ENCODE peak calls at places on chromosomes 12 and 14, in six cellular contexts. One of them, this sample, is unnamed.

GRCh38 chr12:47773062-47773857 is at the start of gene SLC48A1:
- DNase-seq in left ventricle myocardium inferior: peak; percentile 80
- DNase-seq in right lobe of liver: peak; percentile 86
- DNase-seq in tibial nerve: no peak
- DNase-seq in substantia nigra: peak; percentile 46
- DNase-seq in psoas muscle: peak; percentile 88
- DNase-seq in this sample: no peak

GRCh38 chr12:125092108-125092871 is 27.1 kb downstream of the AACS start:
- DNase-seq in substantia nigra: no peak
- DNase-seq in tibial nerve: no peak
- DNase-seq in psoas muscle: no peak
- DNase-seq in right lobe of liver: no peak
- DNase-seq in left ventricle myocardium inferior: peak; percentile 34
- DNase-seq in this sample: no peak

GRCh38 chr14:22836301-22837058 is at the start of gene MMP14:
- DNase-seq in right lobe of liver: peak; percentile 65
- DNase-seq in tibial nerve: peak; percentile 80
- DNase-seq in substantia nigra: no peak
- DNase-seq in psoas muscle: peak; percentile 84
- DNase-seq in left ventricle myocardium inferior: peak; percentile 73
- DNase-seq in this sample: no peak

GRCh38 chr12:2129076-2129475 is 76.3 kb downstream of the CACNA1C start:
- DNase-seq in psoas muscle: no peak
- DNase-seq in tibial nerve: no peak
- DNase-seq in left ventricle myocardium inferior: no peak
- DNase-seq in substantia nigra: no peak
- DNase-seq in right lobe of liver: no peak
- DNase-seq in this sample: no peak

GRCh38 chr12:124993568-124994434 is at the start of gene BRI3BP:
- DNase-seq in psoas muscle: peak; percentile 74
- DNase-seq in substantia nigra: no peak
- DNase-seq in left ventricle myocardium inferior: peak; percentile 73
- DNase-seq in right lobe of liver: peak; percentile 81
- DNase-seq in tibial nerve: no peak
- DNase-seq in this sample: no peak

GRCh38 chr12:40149673-40150260 is 43.9 kb upstream of the SLC2A13 start:
- DNase-seq in right lobe of liver: no peak
- DNase-seq in psoas muscle: no peak
- DNase-seq in tibial nerve: no peak
- DNase-seq in substantia nigra: no peak
- DNase-seq in left ventricle myocardium inferior: no peak
- DNase-seq in this sample: no peak

GRCh38 chr12:45779936-45780335 is 50.4 kb downstream of the ARID2 start:
- DNase-seq in right lobe of liver: no peak
- DNase-seq in psoas muscle: no peak
- DNase-seq in tibial nerve: no peak
- DNase-seq in substantia nigra: no peak
- DNase-seq in left ventricle myocardium inferior: no peak
- DNase-seq in this sample: no peak

GRCh38 chr14:75430526-75430925 is 2.7 kb downstream of the JDP2 start:
- DNase-seq in right lobe of liver: no peak
- DNase-seq in tibial nerve: peak; percentile 36
- DNase-seq in psoas muscle: peak; percentile 81
- DNase-seq in left ventricle myocardium inferior: peak; percentile 38
- DNase-seq in substantia nigra: no peak
- DNase-seq in this sample: no peak

GRCh38 chr14:88518592-88519512 is 36.0 kb downstream of the PTPN21 start:
- DNase-seq in tibial nerve: no peak
- DNase-seq in substantia nigra: no peak
- DNase-seq in left ventricle myocardium inferior: no peak
- DNase-seq in psoas muscle: no peak
- DNase-seq in right lobe of liver: no peak
- DNase-seq in this sample: no peak

GRCh38 chr12:47651368-47652254 is 54.2 kb downstream of the RPAP3 start:
- DNase-seq in tibial nerve: peak; percentile 25
- DNase-seq in psoas muscle: peak; percentile 62
- DNase-seq in left ventricle myocardium inferior: peak; percentile 31
- DNase-seq in substantia nigra: no peak
- DNase-seq in right lobe of liver: peak; percentile 53
- DNase-seq in this sample: no peak

GRCh38 chr12:93039062-93039461 is 110.0 kb upstream of the EEA1 start:
- DNase-seq in substantia nigra: no peak
- DNase-seq in left ventricle myocardium inferior: no peak
- DNase-seq in right lobe of liver: no peak
- DNase-seq in tibial nerve: no peak
- DNase-seq in psoas muscle: no peak
- DNase-seq in this sample: no peak

GRCh38 chr12:76706761-76707160 is 57.2 kb upstream of the ZDHHC17 start:
- DNase-seq in substantia nigra: no peak
- DNase-seq in left ventricle myocardium inferior: no peak
- DNase-seq in tibial nerve: no peak
- DNase-seq in psoas muscle: no peak
- DNase-seq in right lobe of liver: no peak
- DNase-seq in this sample: no peak

GRCh38 chr12:9870311-9870866 is 1.2 kb upstream of the CLEC2B start:
- DNase-seq in substantia nigra: no peak
- DNase-seq in left ventricle myocardium inferior: no peak
- DNase-seq in tibial nerve: no peak
- DNase-seq in psoas muscle: no peak
- DNase-seq in right lobe of liver: peak; percentile 30
- DNase-seq in this sample: no peak

GRCh38 chr12:45051490-45052105 is 699 bp upstream of the DBX2 start:
- DNase-seq in left ventricle myocardium inferior: no peak
- DNase-seq in right lobe of liver: no peak
- DNase-seq in psoas muscle: no peak
- DNase-seq in tibial nerve: no peak
- DNase-seq in substantia nigra: no peak
- DNase-seq in this sample: no peak

GRCh38 chr14:23512156-23512555 is 39.4 kb downstream of the ZFHX2 start:
- DNase-seq in left ventricle myocardium inferior: no peak
- DNase-seq in substantia nigra: no peak
- DNase-seq in right lobe of liver: no peak
- DNase-seq in tibial nerve: no peak
- DNase-seq in psoas muscle: no peak
- DNase-seq in this sample: no peak

GRCh38 chr12:125983784-125984510 is 918.7 kb downstream of the AACS start:
- DNase-seq in tibial nerve: no peak
- DNase-seq in substantia nigra: no peak
- DNase-seq in right lobe of liver: peak; percentile 35
- DNase-seq in psoas muscle: no peak
- DNase-seq in left ventricle myocardium inferior: no peak
- DNase-seq in this sample: no peak

GRCh38 chr12:123936956-123937706 is 35.5 kb downstream of the CCDC92 start:
- DNase-seq in right lobe of liver: no peak
- DNase-seq in tibial nerve: no peak
- DNase-seq in psoas muscle: no peak
- DNase-seq in left ventricle myocardium inferior: no peak
- DNase-seq in substantia nigra: no peak
- DNase-seq in this sample: no peak

GRCh38 chr14:61444215-61444768 is 122.9 kb downstream of the PRKCH start:
- DNase-seq in right lobe of liver: peak; percentile 27
- DNase-seq in psoas muscle: no peak
- DNase-seq in substantia nigra: no peak
- DNase-seq in left ventricle myocardium inferior: no peak
- DNase-seq in tibial nerve: no peak
- DNase-seq in this sample: no peak

DNA sequence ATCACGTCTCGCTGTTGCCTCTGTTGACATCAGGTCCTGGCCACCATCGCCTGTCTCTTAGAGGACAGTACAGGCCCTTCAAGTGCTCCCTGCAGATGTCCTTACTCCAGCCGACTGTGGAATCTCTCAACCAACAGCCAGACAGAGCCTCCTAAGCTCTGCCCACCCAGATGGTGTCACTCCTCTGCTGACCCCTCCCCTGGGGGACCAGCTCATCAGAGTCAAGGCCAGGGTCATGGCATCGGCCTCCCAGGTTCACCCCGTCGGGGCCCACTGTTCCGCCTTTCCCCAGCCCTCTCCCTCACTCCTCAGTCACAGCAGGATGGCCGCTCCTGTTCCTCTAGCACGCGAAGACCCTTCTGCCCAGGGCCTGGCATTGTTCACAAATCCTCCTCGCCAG is 157.3 kb upstream of the TMEM132C start:
- DNase-seq in right lobe of liver: no peak
- DNase-seq in tibial nerve: no peak
- DNase-seq in psoas muscle: no peak
- DNase-seq in left ventricle myocardium inferior: no peak
- DNase-seq in substantia nigra: no peak
- DNase-seq in this sample: no peak
- H3K27ac ChIP-seq in right lobe of liver: no peak overlapping the region
- H3K27ac ChIP-seq in tibial nerve: no peak overlapping the region
- H3K27ac ChIP-seq in psoas muscle: no peak overlapping the region
- H3K27ac ChIP-seq in left ventricle myocardium inferior: no peak overlapping the region
- H3K27ac ChIP-seq in substantia nigra: no peak overlapping the region
- H3K27ac ChIP-seq in this sample: no peak overlapping the region

GRCh38 chr14:33950320-33951182 is at the start of gene EGLN3:
- DNase-seq in psoas muscle: peak; percentile 94
- DNase-seq in right lobe of liver: peak; percentile 94
- DNase-seq in left ventricle myocardium inferior: peak; percentile 92
- DNase-seq in substantia nigra: peak; percentile 87
- DNase-seq in tibial nerve: peak; percentile 58
- DNase-seq in this sample: no peak

GRCh38 chr14:33952541-33952940 is 1.7 kb upstream of the EGLN3 start:
- DNase-seq in substantia nigra: no peak
- DNase-seq in right lobe of liver: no peak
- DNase-seq in tibial nerve: no peak
- DNase-seq in psoas muscle: no peak
- DNase-seq in left ventricle myocardium inferior: no peak
- DNase-seq in this sample: no peak

GRCh38 chr14:33949051-33950037 is 1.5 kb downstream of the EGLN3 start:
- DNase-seq in right lobe of liver: no peak
- DNase-seq in substantia nigra: no peak
- DNase-seq in left ventricle myocardium inferior: no peak
- DNase-seq in psoas muscle: no peak
- DNase-seq in tibial nerve: no peak
- DNase-seq in this sample: no peak

GRCh38 chr14:33954016-33954598 is 3.2 kb upstream of the EGLN3 start:
- DNase-seq in substantia nigra: no peak
- DNase-seq in psoas muscle: no peak
- DNase-seq in tibial nerve: no peak
- DNase-seq in right lobe of liver: no peak
- DNase-seq in left ventricle myocardium inferior: no peak
- DNase-seq in this sample: no peak

DNA sequence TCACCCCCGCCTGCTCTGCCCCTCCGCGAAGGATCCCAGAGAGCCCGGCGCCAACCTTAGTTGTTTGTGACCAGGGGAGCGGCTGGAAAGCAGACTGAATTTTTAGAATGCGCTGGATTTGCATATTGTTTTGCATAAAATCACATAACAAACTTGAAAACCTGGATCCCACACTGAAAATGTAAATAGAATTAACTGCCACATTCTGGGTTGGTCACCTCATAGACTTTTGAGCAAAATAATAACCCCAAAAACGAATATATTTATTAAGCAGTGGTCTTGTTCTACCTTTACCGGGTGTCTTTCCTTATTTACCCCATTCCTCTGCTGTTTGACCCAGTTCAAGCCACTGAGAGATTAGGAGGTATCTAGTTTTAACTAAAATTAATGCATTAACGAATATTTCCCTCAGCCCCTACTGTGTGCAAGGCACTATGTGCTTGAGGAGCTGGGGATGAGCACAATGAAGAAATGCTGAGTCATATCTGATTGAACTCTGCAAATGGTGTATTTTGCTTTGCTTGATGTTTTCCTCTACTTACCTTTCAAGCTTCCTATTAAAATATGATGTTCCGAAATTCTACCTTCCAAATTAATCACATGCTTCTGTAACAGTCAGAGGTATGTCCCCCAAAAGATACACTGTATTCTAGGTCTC is 438 bp upstream of the EGLN3 start:
- DNase-seq in right lobe of liver: no peak
- DNase-seq in tibial nerve: no peak
- DNase-seq in psoas muscle: no peak
- DNase-seq in left ventricle myocardium inferior: no peak
- DNase-seq in substantia nigra: no peak
- DNase-seq in this sample: no peak
- H3K27ac ChIP-seq in right lobe of liver: no peak overlapping the region
- H3K27ac ChIP-seq in tibial nerve: no peak overlapping the region
- H3K27ac ChIP-seq in psoas muscle: peak overlapping the region; percentile 86
- H3K27ac ChIP-seq in left ventricle myocardium inferior: peak overlapping the region; percentile 90
- H3K27ac ChIP-seq in substantia nigra: peak overlapping the region; percentile 68
- H3K27ac ChIP-seq in this sample: peak overlapping the region; percentile 72

DNA sequence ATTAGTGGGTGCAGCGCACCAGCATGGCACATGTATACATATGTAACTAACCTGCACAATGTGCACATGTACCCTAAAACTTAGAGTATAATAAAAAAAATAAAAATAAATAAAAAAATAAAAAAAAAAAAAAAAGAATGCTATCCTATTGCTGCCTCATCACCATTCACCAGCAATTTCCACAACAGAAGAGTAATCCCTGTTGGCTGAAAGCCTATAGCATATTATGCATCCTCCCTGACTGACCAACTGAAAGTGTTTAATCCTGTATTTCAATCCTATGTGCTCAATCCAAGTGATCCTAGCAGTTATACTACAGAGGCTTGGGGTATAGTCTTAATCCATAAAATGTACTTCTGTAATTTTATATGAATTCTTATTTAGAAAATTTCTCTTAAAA is 18.5 kb downstream of the DICER1 start:
- DNase-seq in right lobe of liver: no peak
- DNase-seq in tibial nerve: no peak
- DNase-seq in substantia nigra: no peak
- DNase-seq in left ventricle myocardium inferior: no peak
- DNase-seq in psoas muscle: no peak
- DNase-seq in this sample: no peak
- H3K27ac ChIP-seq in right lobe of liver: no peak overlapping the region
- H3K27ac ChIP-seq in tibial nerve: peak overlapping the region; percentile 85
- H3K27ac ChIP-seq in substantia nigra: peak overlapping the region; percentile 84
- H3K27ac ChIP-seq in left ventricle myocardium inferior: no peak overlapping the region
- H3K27ac ChIP-seq in psoas muscle: no peak overlapping the region
- H3K27ac ChIP-seq in this sample: no peak overlapping the region

GRCh38 chr14:90409209-90409730 is 12.4 kb downstream of the CALM1 start:
- DNase-seq in tibial nerve: no peak
- DNase-seq in left ventricle myocardium inferior: peak; percentile 49
- DNase-seq in right lobe of liver: peak; percentile 48
- DNase-seq in psoas muscle: peak; percentile 61
- DNase-seq in substantia nigra: no peak
- DNase-seq in this sample: no peak
- H3K27ac ChIP-seq in tibial nerve: peak overlapping the region; percentile 94
- H3K27ac ChIP-seq in left ventricle myocardium inferior: peak overlapping the region; percentile 84
- H3K27ac ChIP-seq in right lobe of liver: peak overlapping the region; percentile 47
- H3K27ac ChIP-seq in psoas muscle: peak overlapping the region; percentile 92
- H3K27ac ChIP-seq in substantia nigra: peak overlapping the region; percentile 65
- H3K27ac ChIP-seq in this sample: peak overlapping the region; percentile 77

DNA sequence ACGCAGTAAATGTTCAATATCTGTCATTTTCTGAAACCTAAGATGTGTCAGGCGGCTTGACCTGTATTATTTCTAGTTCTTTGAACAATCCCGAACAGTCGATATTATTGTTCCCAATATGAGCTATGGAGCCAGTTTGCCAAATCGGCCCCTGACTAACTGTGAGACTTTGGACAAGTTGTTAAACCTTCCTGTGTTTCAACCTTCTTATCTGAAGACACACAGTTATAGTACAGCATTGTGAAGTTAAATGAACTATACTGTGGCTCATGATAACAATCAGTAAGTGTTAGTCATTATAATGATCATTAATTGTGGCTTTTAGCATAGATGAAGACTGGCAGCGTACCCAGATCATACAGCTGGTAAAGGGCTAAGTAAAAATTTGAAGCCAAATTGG is 23.4 kb downstream of the DDX47 start:
- DNase-seq in psoas muscle: no peak
- DNase-seq in left ventricle myocardium inferior: no peak
- DNase-seq in substantia nigra: no peak
- DNase-seq in right lobe of liver: no peak
- DNase-seq in tibial nerve: no peak
- DNase-seq in this sample: no peak
- H3K27ac ChIP-seq in psoas muscle: no peak overlapping the region
- H3K27ac ChIP-seq in left ventricle myocardium inferior: no peak overlapping the region
- H3K27ac ChIP-seq in substantia nigra: no peak overlapping the region
- H3K27ac ChIP-seq in right lobe of liver: no peak overlapping the region
- H3K27ac ChIP-seq in tibial nerve: no peak overlapping the region
- H3K27ac ChIP-seq in this sample: peak overlapping the region; percentile 60

This sample was measured in esophagus squamous epithelium.